ENCODE peak calls at places on chromosomes 6 and 20, in ten cellular contexts. P, Q, G, F, D, A, C, J, N and Z are unnamed samples. For H3K4me1, the result is how much of the 10 kb centered on the place peaks cover.

GRCh38 chr6:150342126-150342525 is 26.7 kb upstream of the IYD start:
- DNase-seq in J (no peak), D (no peak), P (no peak), A (no peak), Q (no peak), G (no peak), N (no peak), F (no peak), C (no peak), Z (no peak)

GRCh38 chr20:45087814-45088213 is 13.1 kb downstream of the KCNS1 start:
- DNase-seq in Q (no peak), D (no peak), N (no peak), C (no peak), J (no peak), P (no peak), F (no peak), G (peak), A (no peak), Z (no peak)

GRCh38 chr20:48191200-48191599 is 405.9 kb upstream of the SULF2 start:
- DNase-seq in Q (no peak), P (no peak), A (no peak), G (peak), F (no peak), J (no peak), C (no peak), N (no peak), D (no peak), Z (no peak)

GRCh38 chr20:37941332-37941731 is 38.4 kb downstream of the VSTM2L start:
- DNase-seq in A (no peak), N (no peak), C (no peak), Q (no peak), P (peak), J (no peak), F (no peak), G (no peak), D (no peak), Z (no peak)

GRCh38 chr6:106530502-106530901 is 98.8 kb downstream of the RTN4IP1 start:
- DNase-seq in G (peak), C (no peak), J (no peak), Q (no peak), F (no peak), P (no peak), A (no peak), D (no peak), N (no peak), Z (no peak)

GRCh38 chr20:54255157-54255556 is 47.3 kb downstream of the PFDN4 start:
- DNase-seq in P (no peak), A (no peak), G (peak), D (no peak), Q (no peak), N (no peak), C (no peak), F (no peak), J (no peak), Z (no peak)

GRCh38 chr20:56247954-56248782 is at the start of gene MC3R:
- DNase-seq in F (peak), A (peak), Q (no peak), N (peak), D (peak), G (peak), J (peak), P (peak), C (no peak), Z (peak)

GRCh38 chr6:87213364-87213763 is 58.0 kb downstream of the ZNF292 start:
- DNase-seq in N (no peak), J (peak), C (no peak), F (peak), G (no peak), P (no peak), D (no peak), Q (no peak), A (no peak), Z (no peak)

GRCh38 chr6:105014448-105014847 is 57.5 kb downstream of the LIN28B start:
- DNase-seq in A (no peak), J (no peak), Q (no peak), P (no peak), N (no peak), D (no peak), G (no peak), C (no peak), F (no peak), Z (no peak)

GRCh38 chr6:31058128-31058894 is 48.0 kb downstream of the MUC22 start:
- DNase-seq in A (no peak), F (peak), D (no peak), P (peak), J (no peak), C (no peak), N (no peak), G (peak), Q (no peak), Z (peak)

GRCh38 chr6:156515242-156515641 is 261.9 kb upstream of the ARID1B start:
- DNase-seq in F (no peak), G (no peak), Q (no peak), J (no peak), D (no peak), P (no peak), A (no peak), C (no peak), N (no peak), Z (peak)

GRCh38 chr6:82129814-82130213 is 117.7 kb downstream of the IBTK start:
- DNase-seq in G (no peak), C (no peak), F (no peak), A (no peak), P (no peak), Q (no peak), N (no peak), D (no peak), J (no peak), Z (no peak)

GRCh38 chr20:12414446-12415274 is 497.0 kb downstream of the BTBD3 start:
- DNase-seq in F (no peak), A (peak), G (no peak), C (no peak), N (peak), P (no peak), Q (no peak), J (no peak), D (no peak), Z (no peak)

GRCh38 chr20:15081301-15081700 is 743.9 kb upstream of the FLRT3 start:
- DNase-seq in P (no peak), Q (no peak), F (no peak), J (no peak), G (no peak), C (no peak), D (no peak), N (no peak), A (no peak), Z (no peak)

GRCh38 chr6:34953084-34954025 is 64.3 kb downstream of the ANKS1A start:
- DNase-seq in P (no peak), N (no peak), J (peak), D (no peak), Q (no peak), F (peak), C (no peak), G (peak), A (no peak), Z (no peak)

GRCh38 chr6:10407674-10408054 is 7.2 kb downstream of the TFAP2A start:
- DNase-seq in G (no peak), C (no peak), D (no peak), P (no peak), A (no peak), Q (no peak), N (no peak), F (no peak), J (no peak), Z (no peak)

GRCh38 chr6:157659536-157660271 is 163.3 kb upstream of the SNX9 start:
- DNase-seq in A (no peak), N (peak), G (no peak), J (no peak), P (no peak), F (no peak), C (no peak), Q (no peak), D (no peak), Z (peak)

GRCh38 chr6:90266845-90267621 is 29.6 kb downstream of the BACH2 start:
- DNase-seq in C (no peak), Q (peak), F (no peak), N (no peak), D (no peak), A (peak), P (no peak), J (no peak), G (no peak), Z (no peak)

GRCh38 chr20:32639284-32639683 is 34.5 kb downstream of the C20orf203 start:
- DNase-seq in F (no peak), J (no peak), D (no peak), A (no peak), P (no peak), N (no peak), G (no peak), C (no peak), Q (no peak), Z (no peak)

DNA sequence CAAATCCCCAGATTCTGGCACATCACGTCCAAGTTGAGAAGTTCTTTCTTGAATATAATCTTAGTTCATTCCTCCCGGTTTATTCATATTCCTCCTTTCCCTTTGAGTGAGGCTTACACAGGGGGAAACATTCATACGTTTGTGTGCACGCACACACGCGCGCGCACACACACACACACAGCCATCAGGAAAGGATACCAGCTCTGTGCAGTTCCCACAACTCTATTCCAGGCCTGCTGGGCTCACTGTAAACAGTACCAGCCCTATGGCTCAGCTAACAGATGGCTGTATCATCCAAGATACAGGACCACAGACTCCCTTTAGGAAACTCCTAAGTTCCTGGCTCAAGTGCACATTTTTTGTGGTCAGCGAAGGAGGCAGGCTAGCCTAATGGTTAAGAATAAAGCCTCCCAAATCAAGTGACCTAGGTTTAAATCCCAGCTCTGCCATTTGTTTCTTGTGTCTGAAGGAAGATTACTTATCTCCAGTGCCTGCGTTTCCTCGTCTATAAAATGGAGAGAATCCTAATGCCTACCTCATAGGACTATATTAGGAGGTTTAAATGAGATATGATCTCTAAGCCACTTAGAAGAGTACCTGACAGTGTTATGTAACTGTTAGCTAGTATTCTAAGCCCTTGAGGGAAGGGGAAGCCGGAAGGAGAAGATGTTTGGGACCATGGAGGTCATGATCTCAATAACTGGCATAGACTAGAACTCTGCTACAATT is 3.7 kb upstream of the TAF8 start:
- DNase-seq in Q (no peak), F (no peak), C (no peak), P (no peak), D (peak), N (no peak), G (peak), A (no peak), J (no peak), Z (no peak)
- H3K4me1 ChIP-seq in Q (half or more), F (under half), C (under half), P (under half), D (half or more), N (under half), G (under half), A (under half), J (half or more), Z (under half)

GRCh38 chr20:50729925-50730764 is 1.2 kb upstream of the PARD6B start:
- DNase-seq in G (peak), D (no peak), A (no peak), C (no peak), N (no peak), P (no peak), J (peak), F (peak), Q (no peak), Z (no peak)

GRCh38 chr20:50733644-50734349 is 2.4 kb downstream of the PARD6B start:
- DNase-seq in J (no peak), C (no peak), F (no peak), A (no peak), D (no peak), Q (no peak), G (no peak), N (no peak), P (no peak), Z (no peak)

GRCh38 chr20:50731055-50731929 is at the start of gene PARD6B:
- DNase-seq in J (peak), Q (peak), D (peak), C (peak), N (peak), P (peak), F (peak), A (peak), G (peak), Z (peak)

GRCh38 chr20:50730765-50731054 is 670 bp upstream of the PARD6B start:
- DNase-seq in F (no peak), N (no peak), J (no peak), C (no peak), Q (no peak), D (no peak), A (no peak), G (no peak), P (no peak), Z (no peak)

DNA sequence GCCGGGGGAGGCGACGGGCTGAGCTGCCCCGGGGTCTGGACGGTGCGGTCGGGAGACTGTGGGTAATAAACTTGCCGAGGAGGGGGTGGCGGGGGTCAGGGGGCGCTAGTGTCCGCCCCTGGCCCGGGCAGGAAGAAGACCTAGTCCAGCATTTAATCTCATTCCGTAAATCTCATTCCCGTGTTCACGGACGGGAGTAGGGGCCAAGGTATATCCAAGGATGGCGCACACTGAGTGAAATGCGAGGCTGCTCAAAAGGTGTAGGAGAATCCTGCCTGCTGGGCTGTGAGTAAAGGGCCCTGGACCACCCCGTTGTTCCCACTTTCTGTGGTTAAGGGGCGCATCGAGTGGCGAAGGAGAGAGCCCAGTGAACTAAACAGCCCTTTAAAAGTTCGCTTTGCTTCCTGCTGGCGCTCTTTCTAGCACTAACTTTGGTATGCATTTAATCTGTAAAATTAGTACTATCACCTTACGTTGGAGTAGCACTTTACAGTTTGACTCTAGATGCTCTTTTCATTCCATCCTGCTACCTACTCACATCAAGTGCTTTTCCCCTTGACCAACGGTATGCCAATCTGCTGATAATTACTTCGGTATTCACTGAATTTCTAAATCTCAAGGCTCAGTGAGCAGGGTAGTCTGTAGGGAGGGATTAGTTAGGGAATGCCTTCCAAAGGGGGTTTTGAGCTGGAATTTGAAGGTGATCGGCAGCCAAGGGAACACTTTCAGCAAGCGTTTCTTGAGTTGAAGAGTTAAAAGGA is 730 bp downstream of the PARD6B start:
- DNase-seq in D (no peak), G (no peak), P (peak), J (no peak), Q (no peak), F (peak), A (peak), C (no peak), N (no peak), Z (peak)
- H3K4me1 ChIP-seq in D (under half), G (under half), P (under half), J (half or more), Q (under half), F (under half), A (under half), C (under half), N (under half), Z (under half)

GRCh38 chr6:44045672-44046015 is 81.6 kb downstream of the MRPL14 start:
- DNase-seq in Q (no peak), D (no peak), F (no peak), A (no peak), N (peak), C (no peak), P (no peak), J (no peak), G (no peak), Z (no peak)

GRCh38 chr6:44043036-44043478 is 84.2 kb downstream of the MRPL14 start:
- DNase-seq in Q (no peak), F (peak), A (no peak), G (no peak), P (no peak), J (no peak), N (no peak), D (no peak), C (no peak), Z (no peak)

GRCh38 chr6:44044940-44045671 is 82.1 kb downstream of the MRPL14 start:
- DNase-seq in C (no peak), N (no peak), G (no peak), D (no peak), A (no peak), Q (no peak), J (no peak), P (no peak), F (no peak), Z (no peak)

GRCh38 chr6:44043479-44044153 is 83.6 kb downstream of the MRPL14 start:
- DNase-seq in P (no peak), F (no peak), C (no peak), N (peak), A (no peak), Q (no peak), G (no peak), D (no peak), J (no peak), Z (no peak)

DNA sequence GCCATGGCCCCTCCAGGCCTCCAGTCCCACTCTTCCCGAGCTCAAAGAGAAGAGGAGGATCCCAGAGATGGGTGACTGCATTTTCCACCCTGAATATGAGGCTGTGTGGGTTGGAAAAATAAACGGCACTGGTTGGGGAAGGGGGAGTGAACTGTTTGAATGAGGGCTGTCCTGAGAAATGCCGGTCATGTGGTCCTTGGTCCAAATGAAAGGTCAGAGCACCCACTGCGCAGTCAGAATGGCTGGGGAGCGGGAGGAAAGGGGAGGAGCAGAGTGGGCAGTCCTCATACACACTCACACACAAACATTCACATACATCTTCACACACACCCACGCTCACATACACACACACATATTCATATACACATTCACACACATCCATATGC is 83.1 kb downstream of the MRPL14 start:
- DNase-seq in D (no peak), C (no peak), F (no peak), N (no peak), Q (no peak), G (no peak), J (no peak), P (no peak), A (no peak), Z (no peak)
- H3K4me1 ChIP-seq in D (under half), C (under half), F (under half), N (under half), Q (under half), G (under half), J (under half), P (under half), A (under half), Z (under half)

DNA sequence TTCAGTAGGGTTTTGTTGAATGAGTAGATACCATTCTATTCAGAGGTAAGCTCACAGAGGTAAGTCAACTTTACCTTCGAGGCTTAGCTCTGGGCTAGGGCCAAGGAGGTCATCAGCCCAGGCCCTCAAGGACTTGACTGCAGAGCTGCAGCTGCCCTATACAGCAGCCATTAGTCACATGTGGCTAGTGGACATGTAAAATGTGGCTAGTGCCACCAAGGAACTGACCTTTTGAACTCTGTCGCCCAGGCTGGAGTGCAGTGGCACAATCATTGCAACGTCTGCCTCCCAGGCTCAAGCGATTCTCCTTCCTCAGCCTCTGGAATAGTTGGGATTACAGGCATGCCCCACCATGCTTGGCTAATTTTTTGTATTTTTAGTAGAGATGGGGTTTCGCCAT is 47.9 kb upstream of the EPB41L1 start:
- DNase-seq in J (no peak), P (no peak), G (no peak), D (no peak), N (no peak), F (no peak), Q (no peak), A (no peak), C (no peak), Z (no peak)
- H3K4me1 ChIP-seq in J (half or more), P (under half), G (under half), D (under half), N (under half), F (under half), Q (under half), A (under half), C (under half), Z (under half)

GRCh38 chr6:56242343-56242742 is 5.0 kb downstream of the COL21A1 start:
- DNase-seq in P (no peak), N (no peak), J (no peak), F (no peak), C (no peak), Q (no peak), A (no peak), D (no peak), G (no peak), Z (no peak)

GRCh38 chr6:56243518-56244070 is 3.8 kb downstream of the COL21A1 start:
- DNase-seq in D (no peak), Q (no peak), A (no peak), G (no peak), C (no peak), N (no peak), F (no peak), J (no peak), P (no peak), Z (no peak)

GRCh38 chr6:56235245-56235644 is 12.1 kb downstream of the COL21A1 start:
- DNase-seq in Q (no peak), A (no peak), N (no peak), G (peak), P (no peak), J (no peak), C (no peak), D (no peak), F (no peak), Z (no peak)

GRCh38 chr6:56241106-56241812 is 6.1 kb downstream of the COL21A1 start:
- DNase-seq in C (no peak), N (peak), F (no peak), A (no peak), D (no peak), J (no peak), G (no peak), Q (no peak), P (no peak), Z (no peak)

DNA sequence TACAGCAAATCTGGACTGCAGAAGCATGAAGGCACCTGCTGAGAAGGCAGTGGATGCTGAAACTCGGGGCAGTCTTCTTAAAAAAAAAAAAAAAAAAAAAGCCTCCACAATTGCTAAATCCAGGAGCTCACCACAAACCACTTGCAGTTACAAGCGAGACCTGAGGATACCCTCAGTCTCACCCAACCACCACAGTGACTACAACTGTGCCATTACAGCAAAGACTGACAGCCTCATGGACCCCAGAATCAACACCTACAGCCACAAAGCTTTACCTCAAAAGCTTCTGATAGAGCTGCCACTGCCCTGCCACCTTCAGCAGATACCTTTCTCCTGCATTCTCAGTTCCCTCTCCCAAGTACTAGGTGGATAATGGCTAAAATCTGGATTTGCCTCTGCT is 9.0 kb downstream of the COL21A1 start:
- DNase-seq in J (no peak), N (no peak), A (no peak), C (no peak), D (no peak), Q (no peak), G (no peak), F (no peak), P (no peak), Z (no peak)
- H3K4me1 ChIP-seq in J (under half), N (under half), A (under half), C (under half), D (under half), Q (under half), G (under half), F (under half), P (under half), Z (half or more)

GRCh38 chr6:7153807-7154206 is 46.0 kb downstream of the RREB1 start:
- DNase-seq in G (no peak), J (no peak), D (no peak), A (no peak), F (no peak), Q (no peak), N (no peak), P (no peak), C (no peak), Z (no peak)
- H3K4me1 ChIP-seq in G (under half), J (half or more), D (half or more), A (half or more), F (under half), Q (under half), N (under half), P (under half), C (under half), Z (half or more)

GRCh38 chr6:40597301-40597700 is 10.1 kb upstream of the LRFN2 start:
- DNase-seq in J (no peak), Q (no peak), C (no peak), P (no peak), F (no peak), G (no peak), D (no peak), A (no peak), N (no peak), Z (no peak)
- H3K4me1 ChIP-seq in J (under half), Q (under half), C (under half), P (under half), F (under half), G (under half), D (under half), A (under half), N (under half), Z (under half)